ENCODE peak calls at places on chromosomes 12 and 14, in ten cellular contexts. One of them, this sample, is unnamed.

GRCh38 chr12:85825751-85826150 is 10.5 kb downstream of the RASSF9 start:
- DNase-seq in GM23338: no peak
- DNase-seq in heart right ventricle: no peak
- DNase-seq in neuronal stem cell: no peak
- DNase-seq in tibial artery: no peak
- DNase-seq in BE2C: no peak
- DNase-seq in tibial nerve: no peak
- DNase-seq in hepatocyte: no peak
- DNase-seq in left ventricle myocardium inferior: no peak
- DNase-seq in esophagus squamous epithelium: no peak
- DNase-seq in this sample: no peak

GRCh38 chr14:26415618-26416123 is 182.2 kb downstream of the NOVA1 start:
- DNase-seq in esophagus squamous epithelium: no peak
- DNase-seq in left ventricle myocardium inferior: no peak
- DNase-seq in tibial artery: peak; percentile 64
- DNase-seq in tibial nerve: peak; percentile 88
- DNase-seq in hepatocyte: no peak
- DNase-seq in BE2C: no peak
- DNase-seq in heart right ventricle: no peak
- DNase-seq in neuronal stem cell: no peak
- DNase-seq in GM23338: no peak
- DNase-seq in this sample: peak; percentile 54

GRCh38 chr12:104999347-104999685 is 13.2 kb downstream of the NOPCHAP1 start:
- DNase-seq in esophagus squamous epithelium: no peak
- DNase-seq in heart right ventricle: no peak
- DNase-seq in tibial artery: no peak
- DNase-seq in GM23338: no peak
- DNase-seq in tibial nerve: no peak
- DNase-seq in neuronal stem cell: no peak
- DNase-seq in left ventricle myocardium inferior: no peak
- DNase-seq in BE2C: no peak
- DNase-seq in hepatocyte: no peak
- DNase-seq in this sample: no peak

GRCh38 chr12:14272954-14273910 is 92.2 kb upstream of the ATF7IP start:
- DNase-seq in heart right ventricle: no peak
- DNase-seq in hepatocyte: no peak
- DNase-seq in GM23338: no peak
- DNase-seq in BE2C: no peak
- DNase-seq in esophagus squamous epithelium: no peak
- DNase-seq in tibial artery: no peak
- DNase-seq in tibial nerve: no peak
- DNase-seq in left ventricle myocardium inferior: no peak
- DNase-seq in neuronal stem cell: no peak
- DNase-seq in this sample: no peak

GRCh38 chr14:44607701-44608100 is 100.6 kb upstream of the FSCB start:
- DNase-seq in heart right ventricle: no peak
- DNase-seq in BE2C: no peak
- DNase-seq in esophagus squamous epithelium: no peak
- DNase-seq in hepatocyte: no peak
- DNase-seq in GM23338: no peak
- DNase-seq in tibial nerve: no peak
- DNase-seq in neuronal stem cell: no peak
- DNase-seq in tibial artery: no peak
- DNase-seq in left ventricle myocardium inferior: no peak
- DNase-seq in this sample: no peak

GRCh38 chr14:37813746-37814145 is 218.3 kb downstream of the TTC6 start:
- DNase-seq in tibial artery: no peak
- DNase-seq in esophagus squamous epithelium: no peak
- DNase-seq in hepatocyte: no peak
- DNase-seq in neuronal stem cell: no peak
- DNase-seq in heart right ventricle: no peak
- DNase-seq in tibial nerve: no peak
- DNase-seq in left ventricle myocardium inferior: no peak
- DNase-seq in BE2C: no peak
- DNase-seq in GM23338: no peak
- DNase-seq in this sample: no peak

GRCh38 chr12:19848426-19848825 is 409.1 kb downstream of the AEBP2 start:
- DNase-seq in neuronal stem cell: no peak
- DNase-seq in tibial artery: no peak
- DNase-seq in GM23338: no peak
- DNase-seq in BE2C: no peak
- DNase-seq in heart right ventricle: no peak
- DNase-seq in esophagus squamous epithelium: no peak
- DNase-seq in hepatocyte: no peak
- DNase-seq in left ventricle myocardium inferior: no peak
- DNase-seq in tibial nerve: no peak
- DNase-seq in this sample: no peak

GRCh38 chr12:123096159-123096558 is 54.7 kb downstream of the PITPNM2 start:
- DNase-seq in tibial artery: no peak
- DNase-seq in left ventricle myocardium inferior: no peak
- DNase-seq in hepatocyte: no peak
- DNase-seq in esophagus squamous epithelium: no peak
- DNase-seq in GM23338: no peak
- DNase-seq in neuronal stem cell: no peak
- DNase-seq in heart right ventricle: no peak
- DNase-seq in BE2C: no peak
- DNase-seq in tibial nerve: no peak
- DNase-seq in this sample: no peak

GRCh38 chr12:3218846-3219632 is 141.9 kb downstream of the TSPAN9 start:
- DNase-seq in tibial nerve: no peak
- DNase-seq in tibial artery: no peak
- DNase-seq in left ventricle myocardium inferior: no peak
- DNase-seq in neuronal stem cell: no peak
- DNase-seq in BE2C: peak; percentile 66
- DNase-seq in GM23338: no peak
- DNase-seq in esophagus squamous epithelium: no peak
- DNase-seq in heart right ventricle: no peak
- DNase-seq in hepatocyte: no peak
- DNase-seq in this sample: peak; percentile 48

GRCh38 chr12:56267443-56268071 is 815 bp downstream of the COQ10A start:
- DNase-seq in heart right ventricle: peak; percentile 63
- DNase-seq in neuronal stem cell: peak; percentile 12
- DNase-seq in tibial nerve: no peak
- DNase-seq in GM23338: peak; percentile 58
- DNase-seq in BE2C: no peak
- DNase-seq in tibial artery: no peak
- DNase-seq in left ventricle myocardium inferior: peak; percentile 61
- DNase-seq in esophagus squamous epithelium: no peak
- DNase-seq in hepatocyte: peak; percentile 37
- DNase-seq in this sample: peak; percentile 48

GRCh38 chr12:46367351-46368029 is 5.1 kb downstream of the SLC38A2 start:
- DNase-seq in esophagus squamous epithelium: no peak
- DNase-seq in tibial nerve: no peak
- DNase-seq in hepatocyte: no peak
- DNase-seq in left ventricle myocardium inferior: no peak
- DNase-seq in neuronal stem cell: no peak
- DNase-seq in GM23338: no peak
- DNase-seq in BE2C: no peak
- DNase-seq in tibial artery: no peak
- DNase-seq in heart right ventricle: no peak
- DNase-seq in this sample: no peak

GRCh38 chr12:71972441-71973074 is 33.9 kb downstream of the TPH2 start:
- DNase-seq in heart right ventricle: no peak
- DNase-seq in GM23338: peak; percentile 49
- DNase-seq in BE2C: no peak
- DNase-seq in left ventricle myocardium inferior: no peak
- DNase-seq in neuronal stem cell: no peak
- DNase-seq in tibial artery: no peak
- DNase-seq in hepatocyte: peak; percentile 9
- DNase-seq in tibial nerve: no peak
- DNase-seq in esophagus squamous epithelium: no peak
- DNase-seq in this sample: no peak

GRCh38 chr12:20174776-20175175 is 193.6 kb upstream of the PDE3A start:
- DNase-seq in tibial artery: no peak
- DNase-seq in BE2C: no peak
- DNase-seq in esophagus squamous epithelium: no peak
- DNase-seq in left ventricle myocardium inferior: no peak
- DNase-seq in hepatocyte: no peak
- DNase-seq in heart right ventricle: no peak
- DNase-seq in GM23338: no peak
- DNase-seq in neuronal stem cell: no peak
- DNase-seq in tibial nerve: no peak
- DNase-seq in this sample: no peak

GRCh38 chr12:56631790-56632700 is 1.9 kb upstream of the BAZ2A start:
- DNase-seq in neuronal stem cell: no peak
- DNase-seq in BE2C: peak; percentile 75
- DNase-seq in GM23338: peak; percentile 83
- DNase-seq in heart right ventricle: peak; percentile 79
- DNase-seq in esophagus squamous epithelium: no peak
- DNase-seq in tibial nerve: peak; percentile 64
- DNase-seq in left ventricle myocardium inferior: peak; percentile 81
- DNase-seq in tibial artery: peak; percentile 73
- DNase-seq in hepatocyte: peak; percentile 84
- DNase-seq in this sample: peak; percentile 83

GRCh38 chr14:24379907-24380746 is 12.1 kb downstream of the NFATC4 start:
- DNase-seq in heart right ventricle: no peak
- DNase-seq in tibial nerve: no peak
- DNase-seq in tibial artery: no peak
- DNase-seq in neuronal stem cell: no peak
- DNase-seq in left ventricle myocardium inferior: no peak
- DNase-seq in BE2C: no peak
- DNase-seq in GM23338: no peak
- DNase-seq in esophagus squamous epithelium: no peak
- DNase-seq in hepatocyte: no peak
- DNase-seq in this sample: no peak

GRCh38 chr12:19507823-19508222 is 68.5 kb downstream of the AEBP2 start:
- DNase-seq in tibial nerve: peak; percentile 42
- DNase-seq in tibial artery: no peak
- DNase-seq in neuronal stem cell: no peak
- DNase-seq in hepatocyte: no peak
- DNase-seq in BE2C: no peak
- DNase-seq in GM23338: no peak
- DNase-seq in heart right ventricle: no peak
- DNase-seq in left ventricle myocardium inferior: no peak
- DNase-seq in esophagus squamous epithelium: no peak
- DNase-seq in this sample: no peak

GRCh38 chr14:100604126-100604501 is 16.9 kb upstream of the BEGAIN start:
- DNase-seq in neuronal stem cell: no peak
- DNase-seq in esophagus squamous epithelium: no peak
- DNase-seq in tibial nerve: no peak
- DNase-seq in left ventricle myocardium inferior: no peak
- DNase-seq in BE2C: peak; percentile 4
- DNase-seq in hepatocyte: no peak
- DNase-seq in tibial artery: no peak
- DNase-seq in heart right ventricle: no peak
- DNase-seq in GM23338: no peak
- DNase-seq in this sample: no peak

GRCh38 chr14:83164591-83164990 is 1630.9 kb upstream of the SEL1L start:
- DNase-seq in GM23338: no peak
- DNase-seq in heart right ventricle: no peak
- DNase-seq in esophagus squamous epithelium: no peak
- DNase-seq in tibial nerve: no peak
- DNase-seq in BE2C: no peak
- DNase-seq in tibial artery: no peak
- DNase-seq in hepatocyte: no peak
- DNase-seq in left ventricle myocardium inferior: no peak
- DNase-seq in neuronal stem cell: no peak
- DNase-seq in this sample: no peak

GRCh38 chr14:93375673-93376156 is 28.7 kb downstream of the COX8C start:
- DNase-seq in neuronal stem cell: no peak
- DNase-seq in GM23338: no peak
- DNase-seq in left ventricle myocardium inferior: no peak
- DNase-seq in tibial artery: no peak
- DNase-seq in tibial nerve: no peak
- DNase-seq in hepatocyte: no peak
- DNase-seq in esophagus squamous epithelium: peak; percentile 1
- DNase-seq in heart right ventricle: no peak
- DNase-seq in BE2C: no peak
- DNase-seq in this sample: no peak

GRCh38 chr14:68775614-68776126 is 17.2 kb downstream of the ZFP36L1 start:
- DNase-seq in BE2C: no peak
- DNase-seq in heart right ventricle: no peak
- DNase-seq in tibial nerve: no peak
- DNase-seq in neuronal stem cell: no peak
- DNase-seq in esophagus squamous epithelium: no peak
- DNase-seq in tibial artery: peak; percentile 11
- DNase-seq in hepatocyte: no peak
- DNase-seq in GM23338: peak; percentile 74
- DNase-seq in left ventricle myocardium inferior: no peak
- DNase-seq in this sample: no peak
- H3K4me1 ChIP-seq in BE2C: no peaks in the 10 kb centered on the region
- H3K4me1 ChIP-seq in heart right ventricle: peaks cover 29% of the 10 kb centered on the region
- H3K4me1 ChIP-seq in tibial nerve: peaks cover 17% of the 10 kb centered on the region
- H3K4me1 ChIP-seq in neuronal stem cell: peaks cover 4% of the 10 kb centered on the region
- H3K4me1 ChIP-seq in esophagus squamous epithelium: peaks cover 6% of the 10 kb centered on the region
- H3K4me1 ChIP-seq in tibial artery: no peaks in the 10 kb centered on the region
- H3K4me1 ChIP-seq in hepatocyte: peaks cover 27% of the 10 kb centered on the region
- H3K4me1 ChIP-seq in GM23338: no peaks in the 10 kb centered on the region
- H3K4me1 ChIP-seq in left ventricle myocardium inferior: peaks cover 51% of the 10 kb centered on the region
- H3K4me1 ChIP-seq in this sample: peaks cover 19% of the 10 kb centered on the region

DNA sequence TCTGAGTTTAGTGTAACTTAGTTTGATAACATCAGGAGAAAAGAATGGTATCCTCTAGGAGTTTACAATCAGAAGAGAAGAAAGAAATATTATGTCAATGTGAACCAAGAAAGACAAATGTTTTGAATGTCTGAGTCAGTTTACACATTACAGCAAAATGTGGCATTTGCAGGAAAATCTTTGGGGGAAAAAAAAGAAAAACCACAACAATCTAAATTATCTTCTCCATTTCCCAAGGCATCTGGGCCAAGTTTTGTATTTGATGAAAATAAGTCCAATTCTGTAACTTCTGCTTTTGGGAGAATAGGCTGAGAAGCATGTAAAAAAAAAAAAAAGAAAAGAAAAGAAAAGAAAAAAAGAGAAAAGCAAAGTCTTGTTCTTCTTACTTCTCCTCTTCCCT is 58.8 kb upstream of the FLRT2 start:
- DNase-seq in tibial nerve: no peak
- DNase-seq in hepatocyte: no peak
- DNase-seq in tibial artery: no peak
- DNase-seq in esophagus squamous epithelium: no peak
- DNase-seq in neuronal stem cell: no peak
- DNase-seq in BE2C: no peak
- DNase-seq in GM23338: no peak
- DNase-seq in heart right ventricle: no peak
- DNase-seq in left ventricle myocardium inferior: no peak
- DNase-seq in this sample: no peak
- H3K4me1 ChIP-seq in tibial nerve: no peaks in the 10 kb centered on the region
- H3K4me1 ChIP-seq in hepatocyte: peaks cover 18% of the 10 kb centered on the region
- H3K4me1 ChIP-seq in tibial artery: no peaks in the 10 kb centered on the region
- H3K4me1 ChIP-seq in esophagus squamous epithelium: no peaks in the 10 kb centered on the region
- H3K4me1 ChIP-seq in neuronal stem cell: no peaks in the 10 kb centered on the region
- H3K4me1 ChIP-seq in BE2C: no peaks in the 10 kb centered on the region
- H3K4me1 ChIP-seq in GM23338: no peaks in the 10 kb centered on the region
- H3K4me1 ChIP-seq in heart right ventricle: no peaks in the 10 kb centered on the region
- H3K4me1 ChIP-seq in left ventricle myocardium inferior: peaks cover 4% of the 10 kb centered on the region
- H3K4me1 ChIP-seq in this sample: peaks cover 5% of the 10 kb centered on the region

GRCh38 chr12:124452576-124453391 is 114.6 kb downstream of the NCOR2 start:
- DNase-seq in esophagus squamous epithelium: no peak
- DNase-seq in left ventricle myocardium inferior: no peak
- DNase-seq in BE2C: no peak
- DNase-seq in neuronal stem cell: no peak
- DNase-seq in heart right ventricle: no peak
- DNase-seq in hepatocyte: no peak
- DNase-seq in tibial nerve: no peak
- DNase-seq in GM23338: no peak
- DNase-seq in tibial artery: no peak
- DNase-seq in this sample: no peak
- H3K4me1 ChIP-seq in esophagus squamous epithelium: peaks cover 25% of the 10 kb centered on the region
- H3K4me1 ChIP-seq in left ventricle myocardium inferior: peaks cover 68% of the 10 kb centered on the region
- H3K4me1 ChIP-seq in BE2C: peaks cover 32% of the 10 kb centered on the region
- H3K4me1 ChIP-seq in neuronal stem cell: peaks cover 16% of the 10 kb centered on the region
- H3K4me1 ChIP-seq in heart right ventricle: peaks cover 59% of the 10 kb centered on the region
- H3K4me1 ChIP-seq in hepatocyte: no peaks in the 10 kb centered on the region
- H3K4me1 ChIP-seq in tibial nerve: peaks cover 49% of the 10 kb centered on the region
- H3K4me1 ChIP-seq in GM23338: no peaks in the 10 kb centered on the region
- H3K4me1 ChIP-seq in tibial artery: peaks cover 10% of the 10 kb centered on the region
- H3K4me1 ChIP-seq in this sample: peaks cover 21% of the 10 kb centered on the region

GRCh38 chr14:101812071-101812470 is 50.6 kb downstream of the PPP2R5C start:
- DNase-seq in esophagus squamous epithelium: no peak
- DNase-seq in tibial nerve: no peak
- DNase-seq in BE2C: peak; percentile 66
- DNase-seq in neuronal stem cell: no peak
- DNase-seq in hepatocyte: no peak
- DNase-seq in left ventricle myocardium inferior: no peak
- DNase-seq in tibial artery: no peak
- DNase-seq in GM23338: peak; percentile 24
- DNase-seq in heart right ventricle: peak; percentile 25
- DNase-seq in this sample: no peak
- H3K4me1 ChIP-seq in esophagus squamous epithelium: peaks cover 30% of the 10 kb centered on the region
- H3K4me1 ChIP-seq in tibial nerve: peaks cover 9% of the 10 kb centered on the region
- H3K4me1 ChIP-seq in BE2C: peaks cover 12% of the 10 kb centered on the region
- H3K4me1 ChIP-seq in neuronal stem cell: peaks cover 10% of the 10 kb centered on the region
- H3K4me1 ChIP-seq in hepatocyte: peaks cover 18% of the 10 kb centered on the region
- H3K4me1 ChIP-seq in left ventricle myocardium inferior: peaks cover 80% of the 10 kb centered on the region
- H3K4me1 ChIP-seq in tibial artery: no peaks in the 10 kb centered on the region
- H3K4me1 ChIP-seq in GM23338: peaks cover 19% of the 10 kb centered on the region
- H3K4me1 ChIP-seq in heart right ventricle: peaks cover 60% of the 10 kb centered on the region
- H3K4me1 ChIP-seq in this sample: peaks cover 13% of the 10 kb centered on the region